ENCODE peak calls at places on chromosomes 2 and 18, in nine cellular contexts. S is ELF-1; E is stimulated activated CD8-positive, alpha-beta memory T cell treated with anti-CD3 and anti-CD28 coated beads, Interleukin-2, amount 100 ng/mL, for 1 hour; G is T-helper 1 cell; A is NCI-H460; T is amniotic stem cell; N is foreskin melanocyte; B is natural killer cell treated with Interleukin-12 subunit alpha and Interleukin-12 subunit beta and Interleukin-15 and Interleukin-18, amount 100 ng/mL, for 72 hours; Z is activated naive CD4-positive, alpha-beta T cell. F is an unnamed sample.

GRCh38 chr2:210027608-210028007 is 25.2 kb downstream of the RPE start:
- DNase-seq in S (no peak), E (no peak), G (no peak), A (no peak), T (no peak), N (no peak), B (no peak), Z (no peak), F (no peak)

GRCh38 chr18:79947054-79947755 is 4.2 kb downstream of the SLC66A2 start:
- DNase-seq in S (no peak), E (no peak), G (no peak), A (peak), T (no peak), N (no peak), B (no peak), Z (no peak), F (no peak)

GRCh38 chr18:45588831-45589558 is 26.3 kb upstream of the SLC14A2 start:
- DNase-seq in S (no peak), E (no peak), G (no peak), A (no peak), T (peak), N (no peak), B (no peak), Z (no peak), F (no peak)

GRCh38 chr2:160044728-160045127 is 17.7 kb downstream of the PLA2R1 start:
- DNase-seq in S (no peak), E (no peak), G (no peak), A (no peak), T (no peak), N (no peak), B (no peak), Z (no peak), F (no peak)

GRCh38 chr2:1546023-1546591 is 132.8 kb downstream of the TPO start:
- DNase-seq in S (peak), E (no peak), G (peak), A (peak), T (no peak), N (no peak), B (no peak), Z (peak), F (peak)

GRCh38 chr18:4823091-4823490 is 368.0 kb upstream of the DLGAP1 start:
- DNase-seq in S (no peak), E (no peak), G (no peak), A (no peak), T (no peak), N (no peak), B (no peak), Z (no peak), F (no peak)

GRCh38 chr2:190216829-190217228 is 102.8 kb downstream of the HIBCH start:
- DNase-seq in S (peak), E (no peak), G (no peak), A (no peak), T (no peak), N (no peak), B (no peak), Z (no peak), F (no peak)

GRCh38 chr2:71605173-71605641 is 151.8 kb downstream of the DYSF start:
- DNase-seq in S (no peak), E (no peak), G (no peak), A (no peak), T (no peak), N (no peak), B (no peak), Z (no peak), F (no peak)

GRCh38 chr2:221572821-221573429 is 821 bp upstream of the EPHA4 start:
- DNase-seq in S (peak), E (no peak), G (peak), A (peak), T (no peak), N (peak), B (peak), Z (peak), F (no peak)

GRCh38 chr2:29894822-29895221 is 26.6 kb downstream of the ALK start:
- DNase-seq in S (no peak), E (no peak), G (no peak), A (no peak), T (no peak), N (no peak), B (no peak), Z (no peak), F (no peak)

GRCh38 chr2:127674241-127675209 is 805 bp downstream of the LIMS2 start:
- DNase-seq in S (no peak), E (no peak), G (no peak), A (no peak), T (no peak), N (no peak), B (peak), Z (no peak), F (no peak)

GRCh38 chr2:34096552-34097171 is 497.6 kb upstream of the FAM98A start:
- DNase-seq in S (peak), E (peak), G (peak), A (peak), T (peak), N (peak), B (no peak), Z (no peak), F (peak)

GRCh38 chr2:230106771-230107170 is 38.0 kb upstream of the SLC16A14 start:
- DNase-seq in S (no peak), E (no peak), G (no peak), A (no peak), T (no peak), N (no peak), B (no peak), Z (no peak), F (no peak)

GRCh38 chr2:218069606-218070300 is 700 bp downstream of the RUFY4 start:
- DNase-seq in S (no peak), E (no peak), G (no peak), A (no peak), T (no peak), N (no peak), B (no peak), Z (no peak), F (no peak)

GRCh38 chr18:26777316-26778053 is 88.0 kb downstream of the AQP4 start:
- DNase-seq in S (peak), E (no peak), G (no peak), A (no peak), T (no peak), N (no peak), B (no peak), Z (no peak), F (no peak)

GRCh38 chr2:181891966-181892794 is 650 bp downstream of the ITPRID2 start:
- DNase-seq in S (peak), E (peak), G (peak), A (peak), T (no peak), N (peak), B (peak), Z (peak), F (peak)

GRCh38 chr2:40173276-40173675 is 278.6 kb downstream of the SLC8A1 start:
- DNase-seq in S (no peak), E (no peak), G (no peak), A (no peak), T (peak), N (peak), B (no peak), Z (no peak), F (no peak)

GRCh38 chr2:109385506-109385905 is 228.3 kb downstream of the SEPTIN10 start:
- DNase-seq in S (no peak), E (no peak), G (no peak), A (no peak), T (no peak), N (no peak), B (no peak), Z (no peak), F (no peak)

GRCh38 chr2:102059151-102059550 is 67.4 kb downstream of the IL1R2 start:
- DNase-seq in S (no peak), E (no peak), G (no peak), A (no peak), T (no peak), N (no peak), B (no peak), Z (no peak), F (no peak)

GRCh38 chr2:70776266-70776665 is 8.3 kb upstream of the ADD2 start:
- DNase-seq in S (no peak), E (no peak), G (no peak), A (no peak), T (no peak), N (no peak), B (no peak), Z (no peak), F (no peak)

GRCh38 chr18:28802546-28802945 is 625.6 kb upstream of the CDH2 start:
- DNase-seq in S (no peak), E (no peak), G (no peak), A (no peak), T (no peak), N (peak), B (no peak), Z (no peak), F (no peak)

GRCh38 chr2:145383961-145384360 is 864.0 kb upstream of the ZEB2 start:
- DNase-seq in S (no peak), E (no peak), G (no peak), A (no peak), T (no peak), N (no peak), B (no peak), Z (no peak), F (no peak)

GRCh38 chr2:203959265-203960034 is 22.9 kb downstream of the ICOS start:
- DNase-seq in S (no peak), E (no peak), G (no peak), A (no peak), T (no peak), N (no peak), B (no peak), Z (no peak), F (no peak)

GRCh38 chr18:34929336-34929780 is 111.9 kb upstream of the MAPRE2 start:
- DNase-seq in S (peak), E (no peak), G (no peak), A (peak), T (peak), N (peak), B (no peak), Z (no peak), F (peak)

GRCh38 chr18:35030234-35030989 is 10.8 kb upstream of the MAPRE2 start:
- DNase-seq in S (no peak), E (no peak), G (no peak), A (no peak), T (no peak), N (no peak), B (no peak), Z (no peak), F (no peak)

GRCh38 chr2:44560352-44560751 is 198.6 kb downstream of the CAMKMT start:
- DNase-seq in S (no peak), E (no peak), G (no peak), A (no peak), T (no peak), N (no peak), B (no peak), Z (no peak), F (no peak)

GRCh38 chr2:23709311-23709710 is 217.6 kb downstream of the ATAD2B start:
- DNase-seq in S (no peak), E (no peak), G (no peak), A (no peak), T (no peak), N (no peak), B (no peak), Z (no peak), F (no peak)

GRCh38 chr2:101698419-101699190 is 1.1 kb downstream of the MAP4K4 start:
- DNase-seq in S (peak), E (no peak), G (no peak), A (no peak), T (no peak), N (no peak), B (no peak), Z (no peak), F (peak)

GRCh38 chr2:212995920-212996319 is 155.5 kb downstream of the IKZF2 start:
- DNase-seq in S (no peak), E (no peak), G (no peak), A (no peak), T (peak), N (peak), B (no peak), Z (no peak), F (no peak)

GRCh38 chr2:84912984-84913383 is 7.5 kb downstream of the TMSB10 start:
- DNase-seq in S (no peak), E (no peak), G (no peak), A (no peak), T (no peak), N (no peak), B (no peak), Z (no peak), F (no peak)

F was measured in RKO.